ENCODE peak calls at places on chromosome 5, in nine cellular contexts. T is AG10803, C is nephron progenitor cell, M is H9, J is OCI-LY7, A is IMR-90, Y is fibroblast of lung, G is heart left ventricle, U is left ventricle myocardium inferior. F is an unnamed sample.

GRCh38 chr5:76733049-76733417 is 17.1 kb downstream of the F2R start:
- DNase-seq in T (no peak), C (no peak), M (no peak), J (no peak), A (no peak), Y (no peak), G (no peak), U (no peak), F (no peak)

GRCh38 chr5:133327946-133328401 is 276.2 kb downstream of the HSPA4 start:
- DNase-seq in T (no peak), C (no peak), M (peak; percentile 52), J (no peak), A (no peak), Y (no peak), G (no peak), U (no peak), F (no peak)

GRCh38 chr5:118968925-118969375 is 19.4 kb downstream of the DTWD2 start:
- DNase-seq in T (peak; percentile 3), C (no peak), M (no peak), J (no peak), A (peak; percentile 19), Y (peak; percentile 29), G (no peak), U (no peak), F (no peak)

GRCh38 chr5:69156456-69156855 is 10.5 kb upstream of the CCNB1 start:
- DNase-seq in T (no peak), C (no peak), M (no peak), J (no peak), A (no peak), Y (no peak), G (no peak), U (no peak), F (no peak)

GRCh38 chr5:43039468-43040286 is 442 bp downstream of the ANXA2R start:
- DNase-seq in T (peak; percentile 87), C (peak; percentile 52), M (peak; percentile 71), J (peak; percentile 64), A (peak; percentile 83), Y (peak; percentile 91), G (peak; percentile 75), U (peak; percentile 75), F (no peak)

GRCh38 chr5:87499478-87500410 is 87.0 kb upstream of the CCNH start:
- DNase-seq in T (peak; percentile 3), C (no peak), M (peak; percentile 34), J (no peak), A (no peak), Y (no peak), G (no peak), U (no peak), F (no peak)

GRCh38 chr5:107557051-107557658 is 113.6 kb downstream of the EFNA5 start:
- DNase-seq in T (peak; percentile 40), C (peak; percentile 21), M (peak; percentile 71), J (no peak), A (no peak), Y (no peak), G (peak; percentile 55), U (peak; percentile 55), F (no peak)

GRCh38 chr5:181191526-181192336 is 13.3 kb downstream of the TRIM7 start:
- DNase-seq in T (peak; percentile 96), C (peak; percentile 97), M (peak; percentile 95), J (peak; percentile 96), A (peak; percentile 94), Y (peak; percentile 96), G (peak; percentile 94), U (peak; percentile 95), F (peak; percentile 96)

GRCh38 chr5:131171276-131171815 is 602 bp downstream of the LYRM7 start:
- DNase-seq in T (no peak), C (no peak), M (no peak), J (peak; percentile 46), A (no peak), Y (no peak), G (no peak), U (no peak), F (no peak)

GRCh38 chr5:42507451-42508092 is 84.3 kb downstream of the GHR start:
- DNase-seq in T (no peak), C (no peak), M (peak; percentile 32), J (no peak), A (no peak), Y (no peak), G (no peak), U (no peak), F (no peak)

GRCh38 chr5:4911646-4912403 is 228.3 kb upstream of the ADAMTS16 start:
- DNase-seq in T (no peak), C (no peak), M (no peak), J (no peak), A (no peak), Y (no peak), G (no peak), U (no peak), F (no peak)

GRCh38 chr5:58012103-58012502 is 447.8 kb downstream of the PLK2 start:
- DNase-seq in T (peak; percentile 5), C (no peak), M (no peak), J (no peak), A (peak; percentile 10), Y (no peak), G (no peak), U (no peak), F (no peak)

GRCh38 chr5:141001854-141002666 is 35.8 kb downstream of the PCDHAC2 start:
- DNase-seq in T (no peak), C (peak; percentile 54), M (peak; percentile 90), J (no peak), A (no peak), Y (no peak), G (peak; percentile 7), U (no peak), F (no peak)

GRCh38 chr5:178590141-178590923 is at the start of gene COL23A1:
- DNase-seq in T (peak; percentile 27), C (peak; percentile 84), M (peak; percentile 77), J (no peak), A (peak; percentile 43), Y (peak; percentile 58), G (peak; percentile 78), U (peak; percentile 72), F (peak; percentile 72)

GRCh38 chr5:73625314-73625904 is 587 bp upstream of the ARHGEF28 start:
- DNase-seq in T (peak; percentile 16), C (no peak), M (no peak), J (no peak), A (peak; percentile 10), Y (peak; percentile 48), G (no peak), U (peak; percentile 18), F (no peak)
- TF ChIP-seq CTCF in T (no peak), C (no peak), M (no peak), J (no peak), A (no peak), Y (no peak), G (no peak), U (no peak), F (no peak)

DNA sequence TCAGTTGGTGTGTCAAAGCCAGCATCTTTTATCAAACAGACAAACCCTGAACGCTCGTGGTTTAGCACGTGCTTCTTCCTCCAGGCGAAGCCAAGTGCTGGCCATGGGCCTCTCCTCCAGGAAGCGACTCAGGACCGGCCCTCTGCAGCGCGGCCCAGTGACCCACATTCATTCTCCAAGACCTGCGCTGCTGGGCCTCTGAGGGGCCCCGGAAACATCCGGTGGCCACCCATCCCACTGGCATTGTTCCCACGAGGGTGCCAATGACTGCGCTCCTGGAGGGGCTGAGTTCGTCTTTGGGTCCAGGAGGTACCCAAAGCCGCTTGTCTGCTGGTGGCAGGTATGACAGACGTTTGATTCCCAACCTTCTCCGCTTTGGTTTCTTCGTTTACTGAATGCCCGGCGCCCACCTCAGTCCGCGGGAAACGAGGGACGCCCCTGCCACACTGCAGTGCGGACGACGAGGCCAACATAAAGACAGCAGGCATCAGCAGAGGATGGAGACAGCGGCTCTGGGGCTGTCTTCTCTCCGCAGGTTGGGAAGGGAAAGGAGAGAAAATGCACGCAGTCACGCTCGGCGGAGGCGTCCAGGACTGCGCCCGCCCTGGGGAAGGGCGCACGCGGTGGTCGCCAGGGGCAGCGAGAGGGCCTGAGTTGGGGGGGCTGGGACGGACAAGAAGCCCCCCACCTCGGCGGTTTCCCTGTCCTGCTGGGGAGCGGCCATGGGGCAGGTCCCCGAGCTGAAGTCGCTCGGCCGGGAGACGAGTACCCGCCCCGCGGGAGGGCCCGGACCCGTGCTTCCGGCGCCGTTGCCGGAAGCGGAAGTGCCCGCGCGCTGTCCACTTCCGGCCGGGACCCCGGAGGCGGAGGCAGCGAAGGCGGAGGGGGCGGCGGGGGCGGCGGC is at the start of gene EXOC3:
- DNase-seq in T (peak; percentile 63), C (peak; percentile 84), M (peak; percentile 70), J (peak; percentile 86), A (peak; percentile 56), Y (peak; percentile 65), G (peak; percentile 78), U (peak; percentile 77), F (peak; percentile 97)
- TF ChIP-seq CTCF in T (no peak), C (no peak), M (no peak), J (no peak), A (no peak), Y (no peak), G (no peak), U (no peak), F (no peak)

GRCh38 chr5:60285910-60286309 is 392.4 kb upstream of the PDE4D start:
- DNase-seq in T (no peak), C (no peak), M (no peak), J (no peak), A (no peak), Y (no peak), G (no peak), U (no peak), F (no peak)

GRCh38 chr5:60287174-60287771 is 393.7 kb upstream of the PDE4D start:
- DNase-seq in T (peak; percentile 22), C (peak; percentile 43), M (peak; percentile 76), J (peak; percentile 75), A (peak; percentile 16), Y (peak; percentile 53), G (peak; percentile 16), U (peak; percentile 24), F (peak; percentile 17)
- TF ChIP-seq CTCF in T (peak; percentile 52), C (peak; percentile 80), M (peak; percentile 98), J (peak; percentile 92), A (no peak), Y (peak; percentile 21), G (peak; percentile 11), U (peak; percentile 45), F (peak; percentile 47)

DNA sequence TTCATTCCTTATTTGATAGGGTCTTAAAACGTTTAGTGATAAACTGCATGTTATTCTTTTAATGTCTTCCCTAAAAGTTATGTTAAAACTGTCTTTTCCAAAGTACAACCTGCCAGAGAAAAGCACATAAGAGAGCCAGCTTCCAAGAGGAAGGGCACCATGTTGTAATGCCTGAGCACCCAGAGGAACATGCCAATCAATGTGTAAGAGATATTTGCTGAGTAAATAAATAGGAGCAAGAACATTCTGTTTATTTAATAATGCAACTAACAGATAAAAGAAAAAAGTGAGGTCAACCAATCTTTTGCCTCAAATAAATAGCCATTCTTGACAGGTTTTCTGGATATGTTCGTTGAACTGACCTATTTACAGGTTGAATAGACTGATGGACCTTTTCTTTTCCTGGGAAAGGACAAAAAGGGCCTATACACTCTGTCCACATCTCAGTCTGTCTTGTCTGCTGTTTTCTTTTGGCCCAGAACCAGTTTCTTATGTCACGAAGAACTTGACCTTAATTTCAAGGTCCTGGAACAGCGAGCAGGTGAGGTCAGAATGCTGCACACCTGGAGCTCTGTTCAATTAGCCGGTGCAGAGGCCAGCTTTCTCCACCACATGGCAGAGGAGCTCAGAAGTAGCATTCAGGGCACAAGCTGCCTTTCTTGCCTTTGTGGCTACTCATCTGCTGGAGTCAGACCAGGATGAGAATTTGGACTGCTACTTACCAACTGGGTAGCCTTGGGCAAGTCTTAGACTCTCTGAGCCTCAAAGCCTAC is 77.7 kb downstream of the PLCXD3 start:
- DNase-seq in T (no peak), C (no peak), M (no peak), J (no peak), A (no peak), Y (no peak), G (no peak), U (no peak), F (no peak)
- TF ChIP-seq CTCF in T (no peak), C (no peak), M (no peak), J (no peak), A (no peak), Y (no peak), G (no peak), U (no peak), F (no peak)

F was measured in GM13977.